ENCODE peak calls at places on chromosomes 6 and 20, in seven cellular contexts. N is H9, X is mesenchymal stem cell, J is neuronal stem cell, P is H1, Z is mesendoderm, K is trophoblast cell. U is an unnamed sample.

GRCh38 chr6:107216197-107216933 is 101.0 kb upstream of the BEND3 start:
- DNase-seq in Z (no peak), N (no peak), X (no peak), J (no peak), K (no peak), P (no peak), U (no peak)

GRCh38 chr20:11101243-11101642 is 427.4 kb upstream of the JAG1 start:
- DNase-seq in Z (no peak), X (peak; percentile 29), P (no peak), K (no peak), N (no peak), J (no peak), U (peak; percentile 67)

GRCh38 chr20:47816487-47817451 is 31.5 kb upstream of the SULF2 start:
- DNase-seq in Z (no peak), K (no peak), N (no peak), P (no peak), J (no peak), X (no peak), U (no peak)

GRCh38 chr20:41005361-41005729 is 23.3 kb upstream of the TOP1 start:
- DNase-seq in Z (no peak), P (no peak), N (no peak), J (no peak), X (peak; percentile 98), K (no peak), U (peak; percentile 98)

GRCh38 chr6:115735610-115736009 is 325.1 kb downstream of the FRK start:
- DNase-seq in X (no peak), Z (no peak), N (no peak), P (no peak), K (no peak), J (no peak), U (no peak)

GRCh38 chr6:17583811-17584210 is 16.3 kb upstream of the FAM8A1 start:
- DNase-seq in N (no peak), K (no peak), P (no peak), Z (no peak), X (peak; percentile 78), J (no peak), U (peak; percentile 59)

GRCh38 chr6:39610229-39610628 is 115.0 kb downstream of the KIF6 start:
- DNase-seq in N (no peak), Z (peak; percentile 34), J (no peak), X (peak; percentile 88), K (peak; percentile 46), P (no peak), U (no peak)

GRCh38 chr6:161374971-161375873 is 101.4 kb upstream of the AGPAT4 start:
- DNase-seq in J (no peak), Z (peak; percentile 68), K (no peak), X (no peak), N (peak; percentile 73), P (no peak), U (no peak)

GRCh38 chr20:44349349-44349748 is 6.2 kb upstream of the HNF4A start:
- DNase-seq in N (no peak), K (no peak), P (no peak), X (no peak), Z (no peak), J (no peak), U (no peak)

GRCh38 chr6:85470023-85470410 is 20.1 kb downstream of the NT5E start:
- DNase-seq in Z (no peak), J (no peak), N (no peak), K (peak; percentile 87), P (no peak), X (peak; percentile 44), U (no peak)

GRCh38 chr6:40268166-40268958 is 318.8 kb downstream of the LRFN2 start:
- DNase-seq in X (no peak), P (no peak), J (no peak), N (no peak), K (no peak), Z (peak; percentile 41), U (no peak)

GRCh38 chr20:19291818-19292132 is 79.3 kb downstream of the SLC24A3 start:
- DNase-seq in N (no peak), Z (no peak), K (no peak), X (no peak), J (no peak), P (no peak), U (no peak)

GRCh38 chr20:60254901-60255411 is 296.7 kb downstream of the CDH26 start:
- DNase-seq in Z (no peak), X (no peak), P (no peak), K (no peak), J (no peak), N (no peak), U (peak; percentile 73)

GRCh38 chr20:41170386-41171105 is 33.2 kb downstream of the PLCG1 start:
- DNase-seq in X (no peak), J (no peak), N (no peak), Z (no peak), K (no peak), P (no peak), U (no peak)

GRCh38 chr6:125984311-125984710 is 2.0 kb upstream of the TRMT11 start:
- DNase-seq in X (peak; percentile 60), N (no peak), J (no peak), K (no peak), Z (no peak), P (no peak), U (peak; percentile 83)

GRCh38 chr20:49821850-49822249 is 9.2 kb downstream of the SLC9A8 start:
- DNase-seq in J (no peak), Z (peak; percentile 42), K (no peak), X (peak; percentile 56), N (no peak), P (no peak), U (peak; percentile 71)

GRCh38 chr6:17653198-17653881 is 53.2 kb downstream of the FAM8A1 start:
- DNase-seq in P (no peak), Z (no peak), K (no peak), N (no peak), J (no peak), X (no peak), U (no peak)

GRCh38 chr20:57498425-57499400 is 26.2 kb downstream of the CTCFL start:
- DNase-seq in P (no peak), K (no peak), N (peak; percentile 72), Z (peak; percentile 79), J (no peak), X (peak; percentile 16), U (peak; percentile 7)

DNA sequence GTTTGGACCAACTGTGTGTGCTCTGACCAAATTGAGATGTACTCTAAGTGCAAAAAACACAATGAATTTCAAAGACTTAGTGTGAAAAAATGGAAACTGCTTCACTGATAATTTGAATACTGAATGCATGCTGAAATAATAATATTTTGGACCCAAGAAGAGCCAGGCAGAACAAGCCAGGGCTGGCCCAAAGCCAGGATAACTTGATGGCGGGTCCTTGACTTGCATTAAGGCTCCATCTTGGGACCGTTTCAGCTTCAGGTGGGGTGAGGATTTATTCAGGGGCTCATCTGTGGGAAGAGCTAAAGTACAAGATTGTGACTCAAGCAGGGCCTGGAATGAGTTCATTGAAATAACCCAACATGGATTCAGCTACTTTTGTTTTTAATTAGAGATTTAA is 921.9 kb downstream of the QKI start:
- DNase-seq in Z (no peak), N (no peak), X (no peak), P (no peak), J (no peak), K (no peak), U (no peak)
- H3K18ac ChIP-seq in Z (no peak overlapping the region), N (no peak overlapping the region), X (no peak overlapping the region), P (no peak overlapping the region), J (no peak overlapping the region), K (no peak overlapping the region), U (no peak overlapping the region)

DNA sequence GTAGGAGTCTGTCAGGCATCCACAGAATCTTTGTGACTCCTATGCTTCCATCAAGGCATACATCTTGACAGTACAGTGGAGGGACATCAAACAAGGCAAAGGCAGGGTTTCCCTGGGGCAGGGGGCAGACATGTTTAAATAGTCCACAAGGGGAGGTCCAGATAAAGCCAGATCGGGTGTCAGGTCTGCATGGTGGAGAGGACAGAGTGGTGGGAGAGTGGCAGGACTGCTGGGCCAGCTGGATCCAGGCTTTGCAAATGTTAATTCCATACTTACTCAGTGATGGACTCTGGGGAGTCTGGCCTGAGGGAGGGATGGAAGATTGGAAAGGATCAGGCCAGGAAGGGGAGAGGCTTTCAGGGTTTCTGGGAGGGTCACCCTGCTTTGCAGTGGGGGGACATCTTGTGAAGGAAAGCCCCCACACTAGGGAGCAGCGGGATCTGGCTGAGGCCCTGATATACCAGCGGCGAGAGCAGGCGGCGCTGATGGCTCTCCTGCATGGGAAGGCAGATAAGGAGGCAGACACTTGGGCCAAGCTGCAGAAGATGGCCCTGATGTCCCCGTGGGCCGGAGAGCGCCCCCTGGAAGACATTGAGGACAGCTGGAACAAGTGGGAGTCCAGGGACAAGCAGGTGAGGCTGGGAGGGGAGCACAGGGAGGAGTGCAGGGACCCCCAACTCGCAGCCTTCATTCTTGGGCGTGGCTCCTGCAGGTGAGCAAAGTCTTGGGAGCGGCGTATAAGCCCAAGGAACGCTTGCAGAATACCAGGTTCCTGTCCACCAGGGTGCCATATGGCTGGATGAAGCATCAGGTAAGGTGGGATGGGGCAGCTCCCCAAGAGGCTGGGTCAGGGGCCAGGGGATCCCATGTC is 44.6 kb downstream of the SUN5 start:
- DNase-seq in X (no peak), P (no peak), K (no peak), J (no peak), Z (peak; percentile 55), N (no peak), U (no peak)
- H3K18ac ChIP-seq in X (no peak overlapping the region), P (no peak overlapping the region), K (no peak overlapping the region), J (no peak overlapping the region), Z (no peak overlapping the region), N (no peak overlapping the region), U (no peak overlapping the region)

DNA sequence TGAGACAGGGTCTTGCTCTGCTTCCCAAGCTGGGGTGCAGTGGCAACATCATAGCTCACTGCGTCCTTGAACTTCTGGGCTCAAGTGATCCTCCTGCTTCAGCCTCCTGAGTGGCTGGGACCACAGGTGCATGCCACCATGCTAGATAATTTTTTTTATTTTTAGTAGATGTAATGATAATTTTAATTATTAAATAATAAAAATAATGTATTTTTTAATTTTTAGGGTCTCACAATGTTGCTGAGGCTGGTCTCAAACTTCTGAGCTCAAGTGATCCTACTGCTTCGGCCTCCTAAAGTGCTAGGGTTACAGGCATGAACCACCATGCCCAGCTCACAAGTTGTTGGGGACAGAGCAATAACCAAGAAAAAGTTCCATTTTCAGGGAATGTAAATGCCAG is 138.0 kb upstream of the RALGAPA2 start:
- DNase-seq in K (no peak), N (no peak), X (no peak), Z (no peak), P (no peak), J (no peak), U (no peak)
- H3K18ac ChIP-seq in K (no peak overlapping the region), N (no peak overlapping the region), X (no peak overlapping the region), Z (no peak overlapping the region), P (no peak overlapping the region), J (no peak overlapping the region), U (no peak overlapping the region)

GRCh38 chr6:75147512-75147911 is 58.3 kb downstream of the COL12A1 start:
- DNase-seq in K (no peak), J (no peak), N (no peak), P (no peak), X (no peak), Z (no peak), U (peak; percentile 81)

GRCh38 chr6:75144396-75144795 is 61.5 kb downstream of the COL12A1 start:
- DNase-seq in P (no peak), Z (no peak), X (no peak), K (no peak), J (no peak), N (no peak), U (no peak)

GRCh38 chr6:75143186-75143585 is 62.7 kb downstream of the COL12A1 start:
- DNase-seq in X (peak; percentile 37), N (no peak), J (no peak), Z (no peak), P (no peak), K (no peak), U (peak; percentile 90)

GRCh38 chr6:75145211-75145610 is 60.6 kb downstream of the COL12A1 start:
- DNase-seq in P (no peak), N (no peak), X (no peak), K (no peak), J (no peak), Z (no peak), U (no peak)

GRCh38 chr6:75145976-75146375 is 59.9 kb downstream of the COL12A1 start:
- DNase-seq in J (no peak), X (no peak), Z (peak; percentile 26), N (no peak), K (no peak), P (no peak), U (no peak)
- H3K18ac ChIP-seq in J (no peak overlapping the region), X (no peak overlapping the region), Z (no peak overlapping the region), N (no peak overlapping the region), K (no peak overlapping the region), P (no peak overlapping the region), U (no peak overlapping the region)